ENCODE peak calls at places on chromosomes 1 and 21, in four cellular contexts. One of them, this sample, is unnamed.

GRCh38 chr1:38334930-38335592 is 288.5 kb upstream of the POU3F1 start:
- DNase-seq in GM12878: no peak
- DNase-seq in HepG2: no peak
- DNase-seq in K562: peak
- DNase-seq in this sample: no peak

GRCh38 chr1:60984066-60984799 is 98.1 kb upstream of the NFIA start:
- DNase-seq in HepG2: no peak
- DNase-seq in GM12878: no peak
- DNase-seq in K562: peak
- DNase-seq in this sample: peak

GRCh38 chr21:15592271-15592860 is 137.4 kb upstream of the USP25 start:
- DNase-seq in K562: peak
- DNase-seq in HepG2: peak
- DNase-seq in GM12878: no peak
- DNase-seq in this sample: peak

GRCh38 chr21:29302340-29302991 is 3.7 kb downstream of the BACH1 start:
- DNase-seq in GM12878: no peak
- DNase-seq in K562: no peak
- DNase-seq in HepG2: no peak
- DNase-seq in this sample: peak

GRCh38 chr21:44800971-44801467 is 601 bp downstream of the UBE2G2 start:
- DNase-seq in GM12878: no peak
- DNase-seq in K562: peak
- DNase-seq in HepG2: peak
- DNase-seq in this sample: peak

GRCh38 chr1:206535853-206536188 is 28.5 kb downstream of the RASSF5 start:
- DNase-seq in K562: no peak
- DNase-seq in GM12878: no peak
- DNase-seq in HepG2: no peak
- DNase-seq in this sample: no peak

GRCh38 chr1:8408151-8408839 is 90.4 kb downstream of the SLC45A1 start:
- DNase-seq in HepG2: no peak
- DNase-seq in GM12878: no peak
- DNase-seq in K562: no peak
- DNase-seq in this sample: peak

GRCh38 chr1:160844447-160845232 is 18.0 kb downstream of the CD244 start:
- DNase-seq in K562: no peak
- DNase-seq in GM12878: no peak
- DNase-seq in HepG2: no peak
- DNase-seq in this sample: no peak

GRCh38 chr1:157107702-157108101 is 8.1 kb upstream of the ETV3L start:
- DNase-seq in HepG2: no peak
- DNase-seq in K562: no peak
- DNase-seq in GM12878: no peak
- DNase-seq in this sample: no peak

GRCh38 chr1:152110365-152110859 is 4.8 kb downstream of the TCHH start:
- DNase-seq in HepG2: no peak
- DNase-seq in GM12878: no peak
- DNase-seq in K562: no peak
- DNase-seq in this sample: peak

GRCh38 chr1:32396482-32396881 is 2.2 kb upstream of the BSDC1 start:
- DNase-seq in HepG2: no peak
- DNase-seq in GM12878: no peak
- DNase-seq in K562: no peak
- DNase-seq in this sample: no peak

GRCh38 chr1:168379110-168379860 is 98.6 kb downstream of the TBX19 start:
- DNase-seq in HepG2: no peak
- DNase-seq in GM12878: no peak
- DNase-seq in K562: no peak
- DNase-seq in this sample: peak

GRCh38 chr1:15826810-15827507 is 19.5 kb upstream of the UQCRHL start:
- DNase-seq in GM12878: no peak
- DNase-seq in K562: no peak
- DNase-seq in HepG2: no peak
- DNase-seq in this sample: no peak

GRCh38 chr1:78061825-78062523 is 16.2 kb downstream of the GIPC2 start:
- DNase-seq in HepG2: no peak
- DNase-seq in K562: no peak
- DNase-seq in GM12878: no peak
- DNase-seq in this sample: peak

GRCh38 chr1:183586897-183587296 is 3.4 kb downstream of the NCF2 start:
- DNase-seq in HepG2: no peak
- DNase-seq in GM12878: no peak
- DNase-seq in K562: no peak
- DNase-seq in this sample: no peak

GRCh38 chr1:3455630-3456448 is 1.4 kb downstream of the ARHGEF16 start:
- DNase-seq in K562: no peak
- DNase-seq in HepG2: no peak
- DNase-seq in GM12878: no peak
- DNase-seq in this sample: no peak
- H3K9ac ChIP-seq in K562: no peak
- H3K9ac ChIP-seq in HepG2: peak
- H3K9ac ChIP-seq in GM12878: no peak
- H3K9ac ChIP-seq in this sample: no peak

GRCh38 chr21:42554251-42554937 is 40.7 kb downstream of the SLC37A1 start:
- DNase-seq in GM12878: no peak
- DNase-seq in HepG2: no peak
- DNase-seq in K562: no peak
- DNase-seq in this sample: no peak
- TF ChIP-seq BHLHE40 in GM12878: no peak
- TF ChIP-seq BHLHE40 in HepG2: no peak
- TF ChIP-seq BHLHE40 in K562: no peak
- TF ChIP-seq BHLHE40 in this sample: no peak

GRCh38 chr21:46366091-46366490 is 42.1 kb downstream of the PCNT start:
- DNase-seq in HepG2: no peak
- DNase-seq in GM12878: no peak
- DNase-seq in K562: no peak
- DNase-seq in this sample: no peak
- H3K9ac ChIP-seq in HepG2: no peak
- H3K9ac ChIP-seq in GM12878: no peak
- H3K9ac ChIP-seq in K562: no peak
- H3K9ac ChIP-seq in this sample: no peak

DNA sequence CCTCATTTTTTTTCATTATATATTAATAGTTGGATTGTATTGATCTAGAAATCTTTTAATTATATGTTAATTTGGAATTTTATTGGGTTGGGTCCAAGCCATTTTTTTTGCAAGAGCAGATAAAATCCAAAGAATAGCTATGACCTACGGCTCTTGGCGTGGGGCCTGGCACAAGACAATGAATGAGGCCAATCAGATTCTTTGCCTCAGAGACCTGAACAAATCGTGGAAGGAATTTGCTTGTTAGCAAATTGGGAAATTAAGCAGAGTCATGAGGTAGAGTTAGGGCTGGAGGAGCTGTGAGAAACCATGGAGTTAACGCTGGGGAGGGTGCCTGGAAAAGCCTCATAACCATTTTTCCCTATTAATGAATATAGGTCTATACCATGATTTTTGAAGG is 40.1 kb downstream of the CAMSAP2 start:
- DNase-seq in K562: no peak
- DNase-seq in GM12878: no peak
- DNase-seq in HepG2: no peak
- DNase-seq in this sample: no peak
- TF ChIP-seq BHLHE40 in K562: no peak
- TF ChIP-seq BHLHE40 in GM12878: no peak
- TF ChIP-seq BHLHE40 in HepG2: no peak
- TF ChIP-seq BHLHE40 in this sample: no peak

DNA sequence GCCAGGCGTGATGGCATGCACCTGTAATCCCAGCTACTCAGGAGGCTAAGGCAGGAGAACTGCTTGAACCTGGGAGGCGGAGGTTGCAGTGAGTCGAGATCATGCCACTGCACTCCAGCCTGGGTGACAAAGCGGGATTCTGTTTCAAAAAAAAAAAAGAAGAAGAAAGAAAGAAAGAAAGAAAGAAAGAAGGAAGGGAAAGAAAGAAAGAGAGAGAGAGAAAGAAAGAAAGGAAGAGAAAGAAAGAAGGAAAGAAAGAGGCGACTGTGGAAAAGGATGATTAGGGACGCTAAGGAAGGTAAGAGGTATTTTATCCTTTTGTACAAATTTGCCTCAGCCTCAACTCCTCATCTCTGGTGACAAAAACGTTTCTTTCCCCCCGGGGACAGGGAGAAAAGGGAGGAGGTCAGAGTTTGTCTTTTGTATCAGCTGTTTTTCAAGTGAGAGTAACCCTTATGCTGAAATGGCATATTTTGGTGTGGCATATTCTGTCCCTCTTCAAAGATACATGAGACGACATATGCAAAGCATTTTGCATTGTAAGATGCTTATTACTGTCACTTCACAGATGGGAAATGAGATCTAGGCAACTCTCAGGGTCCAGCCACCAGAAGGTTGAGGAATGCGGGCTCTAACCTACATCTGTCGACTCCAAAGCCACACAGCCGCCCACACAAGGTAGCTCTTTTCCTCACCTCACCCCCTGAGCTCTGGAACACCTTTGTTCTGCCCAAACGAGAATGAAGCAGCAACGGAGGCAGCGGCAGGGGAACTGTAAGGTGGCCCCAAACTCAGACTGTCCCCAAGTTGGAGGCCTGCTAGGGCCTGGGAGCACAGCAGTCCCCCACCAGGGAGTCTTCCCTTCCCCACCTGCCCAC is 38.0 kb downstream of the NUAK2 start:
- DNase-seq in K562: no peak
- DNase-seq in GM12878: no peak
- DNase-seq in HepG2: no peak
- DNase-seq in this sample: no peak
- H3K9ac ChIP-seq in K562: no peak
- H3K9ac ChIP-seq in GM12878: no peak
- H3K9ac ChIP-seq in HepG2: peak
- H3K9ac ChIP-seq in this sample: peak

GRCh38 chr1:240663160-240663879 is 51.4 kb upstream of the GREM2 start:
- DNase-seq in GM12878: no peak
- DNase-seq in K562: no peak
- DNase-seq in HepG2: no peak
- DNase-seq in this sample: peak

GRCh38 chr1:240652554-240652953 is 40.6 kb upstream of the GREM2 start:
- DNase-seq in K562: no peak
- DNase-seq in GM12878: no peak
- DNase-seq in HepG2: no peak
- DNase-seq in this sample: no peak

GRCh38 chr1:240653030-240653429 is 41.1 kb upstream of the GREM2 start:
- DNase-seq in HepG2: no peak
- DNase-seq in K562: no peak
- DNase-seq in GM12878: no peak
- DNase-seq in this sample: no peak

DNA sequence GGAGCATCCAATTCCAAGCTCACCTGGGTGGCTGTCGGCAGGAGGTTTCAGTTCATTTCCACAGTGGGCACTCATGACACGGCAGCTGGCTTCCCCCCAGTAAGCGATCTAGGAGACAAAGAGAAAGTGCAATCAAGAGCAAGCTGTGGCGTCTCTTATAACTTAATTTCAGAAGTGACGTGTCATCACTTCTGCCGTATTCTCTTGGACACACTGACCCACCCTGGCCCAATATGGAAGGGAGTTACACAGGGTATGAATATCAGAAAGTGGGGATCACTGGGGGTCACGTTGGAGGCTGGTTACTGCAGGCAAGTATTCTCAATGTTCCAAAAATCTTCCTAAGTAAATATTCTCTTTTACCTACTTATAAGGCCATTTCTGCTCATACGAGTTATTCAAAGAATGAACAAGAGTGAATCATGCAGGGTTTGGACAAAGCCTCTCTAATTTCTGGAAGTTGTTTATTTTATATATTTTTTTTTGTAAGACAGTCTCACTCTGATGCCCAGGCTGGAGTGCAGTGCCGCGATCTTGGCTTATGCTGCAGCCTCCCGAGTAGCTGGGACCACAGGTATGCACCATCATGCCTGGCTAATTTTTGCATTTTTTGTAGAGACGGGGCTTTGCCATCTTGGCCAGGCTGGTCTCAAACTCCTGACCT is 46.5 kb upstream of the GREM2 start:
- DNase-seq in K562: no peak
- DNase-seq in GM12878: no peak
- DNase-seq in HepG2: no peak
- DNase-seq in this sample: peak
- TF ChIP-seq BHLHE40 in K562: no peak
- TF ChIP-seq BHLHE40 in GM12878: no peak
- TF ChIP-seq BHLHE40 in HepG2: no peak
- TF ChIP-seq BHLHE40 in this sample: no peak

GRCh38 chr1:198638894-198639319 is at the start of gene PTPRC:
- DNase-seq in HepG2: no peak
- DNase-seq in K562: peak
- DNase-seq in GM12878: peak
- DNase-seq in this sample: no peak
- H3K9ac ChIP-seq in HepG2: no peak
- H3K9ac ChIP-seq in K562: peak
- H3K9ac ChIP-seq in GM12878: peak
- H3K9ac ChIP-seq in this sample: no peak

This sample was measured in IMR-90.